ENCODE peak calls at places on chromosomes 7 and 10, in ten cellular contexts. One of them, this sample, is unnamed.

GRCh38 chr10:104337527-104337984 is 709 bp downstream of the ITPRIP start:
- DNase-seq in bronchial epithelial cell: no peak
- DNase-seq in uterus: no peak
- DNase-seq in CD8-positive, alpha-beta memory T cell: no peak
- DNase-seq in fibroblast of pulmonary artery: peak
- DNase-seq in heart left ventricle: no peak
- DNase-seq in prostate gland: no peak
- DNase-seq in ovary: peak
- DNase-seq in astrocyte of the spinal cord: peak
- DNase-seq in fibroblast of the aortic adventitia: peak
- DNase-seq in this sample: no peak

GRCh38 chr10:95560288-95561199 is 627 bp downstream of the SORBS1 start:
- DNase-seq in astrocyte of the spinal cord: peak
- DNase-seq in fibroblast of pulmonary artery: peak
- DNase-seq in fibroblast of the aortic adventitia: peak
- DNase-seq in ovary: peak
- DNase-seq in CD8-positive, alpha-beta memory T cell: peak
- DNase-seq in bronchial epithelial cell: no peak
- DNase-seq in heart left ventricle: peak
- DNase-seq in uterus: peak
- DNase-seq in prostate gland: peak
- DNase-seq in this sample: no peak

GRCh38 chr10:11684717-11685645 is 57.2 kb upstream of the ECHDC3 start:
- DNase-seq in prostate gland: peak
- DNase-seq in fibroblast of the aortic adventitia: peak
- DNase-seq in heart left ventricle: peak
- DNase-seq in astrocyte of the spinal cord: peak
- DNase-seq in fibroblast of pulmonary artery: peak
- DNase-seq in bronchial epithelial cell: peak
- DNase-seq in CD8-positive, alpha-beta memory T cell: peak
- DNase-seq in ovary: peak
- DNase-seq in uterus: peak
- DNase-seq in this sample: peak

GRCh38 chr7:152910545-152911013 is 151.0 kb downstream of the ACTR3B start:
- DNase-seq in prostate gland: no peak
- DNase-seq in ovary: no peak
- DNase-seq in CD8-positive, alpha-beta memory T cell: no peak
- DNase-seq in fibroblast of pulmonary artery: no peak
- DNase-seq in bronchial epithelial cell: no peak
- DNase-seq in astrocyte of the spinal cord: no peak
- DNase-seq in heart left ventricle: no peak
- DNase-seq in uterus: no peak
- DNase-seq in fibroblast of the aortic adventitia: no peak
- DNase-seq in this sample: no peak

GRCh38 chr10:12847361-12847975 is 154.0 kb downstream of the CCDC3 start:
- DNase-seq in uterus: no peak
- DNase-seq in fibroblast of the aortic adventitia: no peak
- DNase-seq in CD8-positive, alpha-beta memory T cell: no peak
- DNase-seq in fibroblast of pulmonary artery: no peak
- DNase-seq in ovary: no peak
- DNase-seq in bronchial epithelial cell: no peak
- DNase-seq in astrocyte of the spinal cord: no peak
- DNase-seq in heart left ventricle: no peak
- DNase-seq in prostate gland: no peak
- DNase-seq in this sample: no peak

GRCh38 chr10:77287647-77288120 is 349.9 kb downstream of the KCNMA1 start:
- DNase-seq in prostate gland: peak
- DNase-seq in bronchial epithelial cell: no peak
- DNase-seq in CD8-positive, alpha-beta memory T cell: no peak
- DNase-seq in heart left ventricle: no peak
- DNase-seq in fibroblast of pulmonary artery: no peak
- DNase-seq in ovary: no peak
- DNase-seq in uterus: peak
- DNase-seq in fibroblast of the aortic adventitia: no peak
- DNase-seq in astrocyte of the spinal cord: no peak
- DNase-seq in this sample: no peak

GRCh38 chr7:112654322-112655216 is 135.6 kb downstream of the TMEM168 start:
- DNase-seq in prostate gland: no peak
- DNase-seq in uterus: no peak
- DNase-seq in fibroblast of the aortic adventitia: no peak
- DNase-seq in bronchial epithelial cell: peak
- DNase-seq in fibroblast of pulmonary artery: peak
- DNase-seq in astrocyte of the spinal cord: peak
- DNase-seq in heart left ventricle: no peak
- DNase-seq in ovary: no peak
- DNase-seq in CD8-positive, alpha-beta memory T cell: no peak
- DNase-seq in this sample: peak

GRCh38 chr10:59900044-59900727 is 6.2 kb downstream of the CCDC6 start:
- DNase-seq in fibroblast of the aortic adventitia: no peak
- DNase-seq in CD8-positive, alpha-beta memory T cell: no peak
- DNase-seq in heart left ventricle: no peak
- DNase-seq in ovary: no peak
- DNase-seq in fibroblast of pulmonary artery: no peak
- DNase-seq in prostate gland: no peak
- DNase-seq in astrocyte of the spinal cord: no peak
- DNase-seq in uterus: no peak
- DNase-seq in bronchial epithelial cell: no peak
- DNase-seq in this sample: no peak

GRCh38 chr10:110671788-110672579 is 27.8 kb downstream of the RBM20 start:
- DNase-seq in fibroblast of the aortic adventitia: peak
- DNase-seq in prostate gland: peak
- DNase-seq in bronchial epithelial cell: peak
- DNase-seq in fibroblast of pulmonary artery: peak
- DNase-seq in astrocyte of the spinal cord: peak
- DNase-seq in CD8-positive, alpha-beta memory T cell: peak
- DNase-seq in heart left ventricle: peak
- DNase-seq in uterus: peak
- DNase-seq in ovary: peak
- DNase-seq in this sample: no peak

GRCh38 chr10:24239289-24239688 is 30.4 kb downstream of the KIAA1217 start:
- DNase-seq in heart left ventricle: no peak
- DNase-seq in prostate gland: no peak
- DNase-seq in bronchial epithelial cell: no peak
- DNase-seq in fibroblast of pulmonary artery: no peak
- DNase-seq in CD8-positive, alpha-beta memory T cell: no peak
- DNase-seq in uterus: no peak
- DNase-seq in astrocyte of the spinal cord: no peak
- DNase-seq in ovary: no peak
- DNase-seq in fibroblast of the aortic adventitia: no peak
- DNase-seq in this sample: no peak
- H3K4me3 ChIP-seq in heart left ventricle: no peak
- H3K4me3 ChIP-seq in prostate gland: peak
- H3K4me3 ChIP-seq in bronchial epithelial cell: peak
- H3K4me3 ChIP-seq in fibroblast of pulmonary artery: no peak
- H3K4me3 ChIP-seq in CD8-positive, alpha-beta memory T cell: no peak
- H3K4me3 ChIP-seq in uterus: no peak
- H3K4me3 ChIP-seq in astrocyte of the spinal cord: no peak
- H3K4me3 ChIP-seq in ovary: no peak
- H3K4me3 ChIP-seq in fibroblast of the aortic adventitia: no peak
- H3K4me3 ChIP-seq in this sample: peak

DNA sequence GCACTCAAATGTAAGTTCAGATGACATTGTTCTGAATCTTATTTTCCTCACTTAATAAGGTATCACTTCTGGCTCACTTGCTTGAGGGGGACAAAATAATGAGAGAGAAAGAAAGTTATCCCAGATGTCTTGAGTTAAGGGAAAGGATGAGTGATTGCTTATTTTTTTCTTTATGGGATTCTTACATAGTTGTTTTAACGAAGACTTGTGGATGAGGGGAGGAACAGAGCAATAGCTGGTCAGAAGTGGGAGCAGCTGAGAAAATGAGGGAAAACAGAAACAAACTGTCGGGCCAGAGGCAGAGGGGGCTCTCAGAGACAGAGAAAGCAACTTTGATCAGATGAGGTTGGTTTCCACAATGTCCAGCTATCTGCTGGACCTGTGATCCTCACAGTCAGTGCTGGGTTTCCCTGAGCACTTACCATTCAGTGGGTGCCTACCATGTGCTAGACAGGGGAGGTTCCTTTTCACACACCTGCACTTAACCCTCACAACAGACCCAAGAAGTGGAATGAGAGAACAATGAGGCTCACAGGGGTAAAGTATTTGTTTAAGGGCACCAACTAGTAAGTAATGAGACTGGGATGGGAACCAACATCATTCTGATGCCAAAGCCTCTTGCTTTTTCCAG is 64.2 kb downstream of the BICC1 start:
- DNase-seq in prostate gland: no peak
- DNase-seq in CD8-positive, alpha-beta memory T cell: no peak
- DNase-seq in fibroblast of pulmonary artery: no peak
- DNase-seq in ovary: no peak
- DNase-seq in uterus: no peak
- DNase-seq in heart left ventricle: no peak
- DNase-seq in astrocyte of the spinal cord: no peak
- DNase-seq in bronchial epithelial cell: no peak
- DNase-seq in fibroblast of the aortic adventitia: peak
- DNase-seq in this sample: no peak
- H3K4me3 ChIP-seq in prostate gland: no peak
- H3K4me3 ChIP-seq in CD8-positive, alpha-beta memory T cell: no peak
- H3K4me3 ChIP-seq in fibroblast of pulmonary artery: no peak
- H3K4me3 ChIP-seq in ovary: no peak
- H3K4me3 ChIP-seq in uterus: no peak
- H3K4me3 ChIP-seq in heart left ventricle: no peak
- H3K4me3 ChIP-seq in astrocyte of the spinal cord: no peak
- H3K4me3 ChIP-seq in bronchial epithelial cell: no peak
- H3K4me3 ChIP-seq in fibroblast of the aortic adventitia: no peak
- H3K4me3 ChIP-seq in this sample: no peak

GRCh38 chr7:25965405-25966123 is 186.4 kb upstream of the NFE2L3 start:
- DNase-seq in ovary: no peak
- DNase-seq in heart left ventricle: no peak
- DNase-seq in astrocyte of the spinal cord: no peak
- DNase-seq in fibroblast of the aortic adventitia: no peak
- DNase-seq in CD8-positive, alpha-beta memory T cell: no peak
- DNase-seq in uterus: no peak
- DNase-seq in bronchial epithelial cell: peak
- DNase-seq in fibroblast of pulmonary artery: peak
- DNase-seq in prostate gland: peak
- DNase-seq in this sample: no peak

GRCh38 chr7:25966469-25966868 is 185.5 kb upstream of the NFE2L3 start:
- DNase-seq in bronchial epithelial cell: no peak
- DNase-seq in fibroblast of pulmonary artery: no peak
- DNase-seq in fibroblast of the aortic adventitia: no peak
- DNase-seq in uterus: no peak
- DNase-seq in ovary: no peak
- DNase-seq in astrocyte of the spinal cord: no peak
- DNase-seq in CD8-positive, alpha-beta memory T cell: no peak
- DNase-seq in heart left ventricle: no peak
- DNase-seq in prostate gland: no peak
- DNase-seq in this sample: no peak

GRCh38 chr7:25967278-25968204 is 184.5 kb upstream of the NFE2L3 start:
- DNase-seq in fibroblast of pulmonary artery: no peak
- DNase-seq in prostate gland: no peak
- DNase-seq in CD8-positive, alpha-beta memory T cell: no peak
- DNase-seq in heart left ventricle: no peak
- DNase-seq in ovary: no peak
- DNase-seq in bronchial epithelial cell: no peak
- DNase-seq in fibroblast of the aortic adventitia: no peak
- DNase-seq in astrocyte of the spinal cord: no peak
- DNase-seq in uterus: no peak
- DNase-seq in this sample: no peak

GRCh38 chr7:25970381-25970780 is 181.6 kb upstream of the NFE2L3 start:
- DNase-seq in ovary: no peak
- DNase-seq in prostate gland: no peak
- DNase-seq in heart left ventricle: no peak
- DNase-seq in CD8-positive, alpha-beta memory T cell: no peak
- DNase-seq in bronchial epithelial cell: no peak
- DNase-seq in fibroblast of the aortic adventitia: no peak
- DNase-seq in astrocyte of the spinal cord: no peak
- DNase-seq in uterus: no peak
- DNase-seq in fibroblast of pulmonary artery: no peak
- DNase-seq in this sample: no peak

GRCh38 chr7:25968205-25968993 is 183.6 kb upstream of the NFE2L3 start:
- DNase-seq in CD8-positive, alpha-beta memory T cell: peak
- DNase-seq in fibroblast of the aortic adventitia: no peak
- DNase-seq in astrocyte of the spinal cord: no peak
- DNase-seq in fibroblast of pulmonary artery: no peak
- DNase-seq in prostate gland: no peak
- DNase-seq in ovary: no peak
- DNase-seq in bronchial epithelial cell: no peak
- DNase-seq in uterus: no peak
- DNase-seq in heart left ventricle: no peak
- DNase-seq in this sample: no peak
- H3K4me3 ChIP-seq in CD8-positive, alpha-beta memory T cell: no peak
- H3K4me3 ChIP-seq in fibroblast of the aortic adventitia: no peak
- H3K4me3 ChIP-seq in astrocyte of the spinal cord: no peak
- H3K4me3 ChIP-seq in fibroblast of pulmonary artery: no peak
- H3K4me3 ChIP-seq in prostate gland: no peak
- H3K4me3 ChIP-seq in ovary: no peak
- H3K4me3 ChIP-seq in bronchial epithelial cell: no peak
- H3K4me3 ChIP-seq in uterus: no peak
- H3K4me3 ChIP-seq in heart left ventricle: no peak
- H3K4me3 ChIP-seq in this sample: no peak

DNA sequence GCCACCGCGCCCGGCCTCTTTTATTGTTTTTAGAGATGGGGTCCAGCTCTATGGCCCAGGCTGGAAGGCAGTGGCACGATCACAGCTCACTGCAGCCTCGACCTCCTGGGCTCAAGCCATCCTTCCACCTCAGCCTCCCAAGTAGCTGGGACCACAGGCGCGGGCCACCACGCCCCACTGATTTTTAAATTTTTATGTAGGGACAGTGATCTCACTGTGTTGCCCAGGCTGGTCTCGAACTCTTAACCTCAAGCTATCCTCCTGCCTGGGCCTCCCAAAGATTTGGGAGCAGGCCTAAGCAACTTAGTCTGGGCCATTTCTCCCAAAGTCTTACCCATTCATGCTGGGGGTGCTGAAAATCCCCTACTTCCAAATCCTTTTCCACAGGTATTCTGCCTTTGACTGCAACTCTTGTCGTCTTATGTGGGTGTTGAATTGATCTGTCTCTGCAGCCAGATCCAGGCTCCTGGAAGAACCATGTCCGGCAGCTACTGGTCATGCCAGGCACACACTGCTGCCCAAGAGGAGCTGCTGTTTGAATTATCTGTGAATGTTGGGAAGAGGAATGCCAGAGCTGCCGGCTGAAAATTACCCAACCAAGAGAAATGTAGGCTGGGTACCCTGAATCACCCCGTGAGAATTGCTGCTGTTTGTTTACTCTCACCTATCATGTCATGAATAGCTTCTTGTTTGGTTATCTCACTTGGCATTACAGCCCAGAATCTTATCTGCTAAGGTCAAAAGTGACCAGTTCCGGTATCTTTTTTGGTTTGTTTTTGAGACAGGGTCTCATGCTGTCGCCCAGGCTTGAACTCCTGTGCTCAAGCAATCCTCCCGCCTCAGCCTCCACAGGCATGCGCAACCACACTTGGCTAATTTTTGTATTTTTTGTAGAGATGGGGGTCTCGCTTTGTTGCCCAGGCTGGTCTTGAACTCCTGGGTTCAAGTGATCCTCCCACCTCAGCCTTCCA is 1.1 kb downstream of the ZDHHC4 start:
- DNase-seq in astrocyte of the spinal cord: no peak
- DNase-seq in fibroblast of pulmonary artery: peak
- DNase-seq in prostate gland: no peak
- DNase-seq in uterus: no peak
- DNase-seq in ovary: no peak
- DNase-seq in bronchial epithelial cell: peak
- DNase-seq in fibroblast of the aortic adventitia: no peak
- DNase-seq in heart left ventricle: no peak
- DNase-seq in CD8-positive, alpha-beta memory T cell: no peak
- DNase-seq in this sample: no peak
- H3K4me3 ChIP-seq in astrocyte of the spinal cord: peak
- H3K4me3 ChIP-seq in fibroblast of pulmonary artery: peak
- H3K4me3 ChIP-seq in prostate gland: peak
- H3K4me3 ChIP-seq in uterus: no peak
- H3K4me3 ChIP-seq in ovary: peak
- H3K4me3 ChIP-seq in bronchial epithelial cell: no peak
- H3K4me3 ChIP-seq in fibroblast of the aortic adventitia: peak
- H3K4me3 ChIP-seq in heart left ventricle: peak
- H3K4me3 ChIP-seq in CD8-positive, alpha-beta memory T cell: no peak
- H3K4me3 ChIP-seq in this sample: peak

GRCh38 chr7:140476698-140477261 is 2.5 kb downstream of the MKRN1 start:
- DNase-seq in bronchial epithelial cell: no peak
- DNase-seq in fibroblast of pulmonary artery: no peak
- DNase-seq in heart left ventricle: no peak
- DNase-seq in uterus: no peak
- DNase-seq in astrocyte of the spinal cord: no peak
- DNase-seq in fibroblast of the aortic adventitia: no peak
- DNase-seq in prostate gland: no peak
- DNase-seq in CD8-positive, alpha-beta memory T cell: no peak
- DNase-seq in ovary: no peak
- DNase-seq in this sample: no peak
- H3K4me3 ChIP-seq in bronchial epithelial cell: no peak
- H3K4me3 ChIP-seq in fibroblast of pulmonary artery: peak
- H3K4me3 ChIP-seq in heart left ventricle: peak
- H3K4me3 ChIP-seq in uterus: no peak
- H3K4me3 ChIP-seq in astrocyte of the spinal cord: no peak
- H3K4me3 ChIP-seq in fibroblast of the aortic adventitia: no peak
- H3K4me3 ChIP-seq in prostate gland: no peak
- H3K4me3 ChIP-seq in CD8-positive, alpha-beta memory T cell: peak
- H3K4me3 ChIP-seq in ovary: peak
- H3K4me3 ChIP-seq in this sample: peak